ENCODE peak calls at places on chromosome 1, in four cellular contexts. One of them, this sample, is unnamed.

GRCh38 chr1:84968865-84969264 is 28.0 kb downstream of the MCOLN2 start:
- DNase-seq in ELR: no peak
- DNase-seq in kidney: no peak
- DNase-seq in iris pigment epithelial cell: no peak
- DNase-seq in this sample: no peak

GRCh38 chr1:236066054-236066453 is 1.2 kb upstream of the NID1 start:
- DNase-seq in ELR: no peak
- DNase-seq in kidney: no peak
- DNase-seq in iris pigment epithelial cell: no peak
- DNase-seq in this sample: no peak

GRCh38 chr1:240734001-240734400 is 122.0 kb upstream of the GREM2 start:
- DNase-seq in kidney: no peak
- DNase-seq in iris pigment epithelial cell: no peak
- DNase-seq in ELR: no peak
- DNase-seq in this sample: peak

GRCh38 chr1:7333576-7333975 is 437.5 kb upstream of the VAMP3 start:
- DNase-seq in iris pigment epithelial cell: no peak
- DNase-seq in ELR: no peak
- DNase-seq in kidney: no peak
- DNase-seq in this sample: no peak

GRCh38 chr1:10170362-10170665 is 40.1 kb upstream of the KIF1B start:
- DNase-seq in ELR: no peak
- DNase-seq in iris pigment epithelial cell: peak
- DNase-seq in kidney: no peak
- DNase-seq in this sample: no peak

GRCh38 chr1:26739251-26739914 is 43.6 kb downstream of the ARID1A start:
- DNase-seq in kidney: no peak
- DNase-seq in iris pigment epithelial cell: no peak
- DNase-seq in ELR: no peak
- DNase-seq in this sample: no peak

GRCh38 chr1:213934642-213935041 is 53.1 kb upstream of the PROX1 start:
- DNase-seq in ELR: no peak
- DNase-seq in kidney: peak
- DNase-seq in iris pigment epithelial cell: peak
- DNase-seq in this sample: no peak

GRCh38 chr1:58720680-58721079 is 20.8 kb upstream of the MYSM1 start:
- DNase-seq in kidney: no peak
- DNase-seq in iris pigment epithelial cell: no peak
- DNase-seq in ELR: peak
- DNase-seq in this sample: peak

GRCh38 chr1:118812555-118812954 is 175.6 kb downstream of the TBX15 start:
- DNase-seq in ELR: no peak
- DNase-seq in kidney: no peak
- DNase-seq in iris pigment epithelial cell: no peak
- DNase-seq in this sample: no peak

GRCh38 chr1:225685476-225686176 is 32.7 kb upstream of the ENAH start:
- DNase-seq in kidney: no peak
- DNase-seq in iris pigment epithelial cell: no peak
- DNase-seq in ELR: no peak
- DNase-seq in this sample: no peak

GRCh38 chr1:223556414-223557124 is 108.9 kb downstream of the CAPN8 start:
- DNase-seq in ELR: peak
- DNase-seq in iris pigment epithelial cell: peak
- DNase-seq in kidney: no peak
- DNase-seq in this sample: peak

GRCh38 chr1:118185083-118185899 is at the start of gene SPAG17:
- DNase-seq in ELR: peak
- DNase-seq in kidney: peak
- DNase-seq in iris pigment epithelial cell: peak
- DNase-seq in this sample: peak

GRCh38 chr1:207221934-207222351 is 99.5 kb upstream of the CD55 start:
- DNase-seq in ELR: peak
- DNase-seq in iris pigment epithelial cell: peak
- DNase-seq in kidney: no peak
- DNase-seq in this sample: peak

GRCh38 chr1:197485790-197486189 is 217.7 kb downstream of the CRB1 start:
- DNase-seq in ELR: no peak
- DNase-seq in kidney: no peak
- DNase-seq in iris pigment epithelial cell: no peak
- DNase-seq in this sample: no peak

GRCh38 chr1:119220980-119221379 is 80.5 kb upstream of the WARS2 start:
- DNase-seq in kidney: no peak
- DNase-seq in iris pigment epithelial cell: peak
- DNase-seq in ELR: peak
- DNase-seq in this sample: peak

GRCh38 chr1:158396646-158397045 is 2.6 kb downstream of the OR10T2 start:
- DNase-seq in kidney: no peak
- DNase-seq in iris pigment epithelial cell: no peak
- DNase-seq in ELR: no peak
- DNase-seq in this sample: no peak

This sample was measured in GM23248.